ENCODE peak calls at places on chromosomes 12 and 14, in ten cellular contexts. X, R, O, H, F, W, G, P, K and J are unnamed samples.

GRCh38 chr14:26138764-26139445 is 458.9 kb downstream of the NOVA1 start:
- DNase-seq in K (peak; percentile 44), P (no peak), H (no peak), F (no peak), R (no peak), X (no peak), G (no peak), O (peak; percentile 5), W (no peak), J (no peak)

GRCh38 chr12:49283541-49284429 is 11.2 kb upstream of the PRPH start:
- DNase-seq in F (no peak), P (peak; percentile 44), G (no peak), X (no peak), K (no peak), R (no peak), W (no peak), H (no peak), O (peak; percentile 18), J (no peak)

GRCh38 chr12:42961395-42961794 is 371.8 kb upstream of the PRICKLE1 start:
- DNase-seq in F (no peak), G (no peak), O (no peak), W (no peak), H (no peak), P (peak; percentile 39), X (no peak), K (no peak), R (no peak), J (no peak)

GRCh38 chr12:53050426-53051057 is 677 bp downstream of the TNS2 start:
- DNase-seq in W (peak; percentile 7), F (no peak), H (no peak), K (no peak), G (no peak), X (no peak), P (no peak), O (no peak), R (no peak), J (no peak)

GRCh38 chr12:108337235-108338223 is 1.6 kb downstream of the CMKLR1 start:
- DNase-seq in H (peak; percentile 79), K (peak; percentile 56), P (peak; percentile 29), G (no peak), R (no peak), W (no peak), X (peak; percentile 26), F (no peak), O (peak; percentile 54), J (no peak)

GRCh38 chr12:89789862-89790261 is 81.2 kb upstream of the ATP2B1 start:
- DNase-seq in R (no peak), H (peak; percentile 36), P (peak; percentile 32), W (no peak), F (peak; percentile 18), X (no peak), O (no peak), G (no peak), K (no peak), J (no peak)

GRCh38 chr14:55889124-55889523 is 229.1 kb upstream of the PELI2 start:
- DNase-seq in K (no peak), G (peak; percentile 92), W (no peak), X (no peak), O (no peak), H (no peak), P (no peak), F (no peak), R (no peak), J (peak; percentile 85)

GRCh38 chr14:103762547-103762946 is 46.9 kb downstream of the ZFYVE21 start:
- DNase-seq in K (no peak), H (no peak), R (no peak), F (no peak), G (no peak), X (no peak), O (no peak), W (no peak), P (no peak), J (no peak)

GRCh38 chr12:10331642-10332239 is 24.1 kb downstream of the KLRD1 start:
- DNase-seq in O (peak; percentile 39), X (no peak), W (no peak), K (peak; percentile 67), R (no peak), F (no peak), H (peak; percentile 49), P (peak; percentile 75), G (peak; percentile 33), J (peak; percentile 56)

GRCh38 chr12:63826002-63826585 is 18.4 kb upstream of the SRGAP1 start:
- DNase-seq in H (peak; percentile 55), F (no peak), R (no peak), G (peak; percentile 40), O (peak; percentile 52), P (peak; percentile 83), K (peak; percentile 81), W (no peak), X (no peak), J (peak; percentile 54)

GRCh38 chr14:76484355-76484754 is 108.4 kb downstream of the ESRRB start:
- DNase-seq in F (no peak), K (no peak), W (no peak), R (no peak), H (no peak), P (no peak), O (no peak), X (no peak), G (no peak), J (no peak)

GRCh38 chr12:107134558-107134957 is 41.2 kb upstream of the CRY1 start:
- DNase-seq in P (no peak), G (no peak), O (peak; percentile 10), W (no peak), F (peak; percentile 9), H (peak; percentile 50), X (peak; percentile 27), K (peak; percentile 61), R (no peak), J (peak; percentile 26)

GRCh38 chr12:90987520-90987919 is 17.3 kb downstream of the EPYC start:
- DNase-seq in P (no peak), G (no peak), O (no peak), R (no peak), F (no peak), H (no peak), X (no peak), K (no peak), W (no peak), J (no peak)